ENCODE peak calls at places on chromosomes 4 and X, in five cellular contexts. One of them, this sample, is unnamed.

GRCh38 chr4:74125072-74125471 is 26.1 kb upstream of the CXCL2 start:
- DNase-seq in upper lobe of left lung: no peak
- DNase-seq in K562: no peak
- DNase-seq in Peyer's patch: no peak
- DNase-seq in fibroblast of lung: no peak
- DNase-seq in this sample: no peak

GRCh38 chr4:118883861-118884260 is 4.8 kb upstream of the SYNPO2 start:
- DNase-seq in upper lobe of left lung: no peak
- DNase-seq in K562: no peak
- DNase-seq in fibroblast of lung: no peak
- DNase-seq in Peyer's patch: no peak
- DNase-seq in this sample: no peak

GRCh38 chr4:47500776-47501175 is 15.7 kb downstream of the ATP10D start:
- DNase-seq in K562: no peak
- DNase-seq in fibroblast of lung: no peak
- DNase-seq in upper lobe of left lung: no peak
- DNase-seq in Peyer's patch: no peak
- DNase-seq in this sample: no peak

GRCh38 chrX:149871940-149872339 is 9.0 kb upstream of the MAGEA8 start:
- DNase-seq in Peyer's patch: no peak
- DNase-seq in upper lobe of left lung: no peak
- DNase-seq in K562: peak; percentile 71
- DNase-seq in fibroblast of lung: peak; percentile 10
- DNase-seq in this sample: no peak

GRCh38 chrX:107429090-107429489 is 20.4 kb upstream of the FRMPD3 start:
- DNase-seq in upper lobe of left lung: no peak
- DNase-seq in Peyer's patch: no peak
- DNase-seq in K562: peak; percentile 49
- DNase-seq in fibroblast of lung: no peak
- DNase-seq in this sample: no peak

GRCh38 chrX:19673334-19674040 is 158.2 kb upstream of the MAP3K15 start:
- DNase-seq in fibroblast of lung: peak; percentile 95
- DNase-seq in K562: no peak
- DNase-seq in upper lobe of left lung: no peak
- DNase-seq in Peyer's patch: peak; percentile 53
- DNase-seq in this sample: peak; percentile 81

GRCh38 chr4:80097395-80098177 is 24.6 kb upstream of the ANTXR2 start:
- DNase-seq in Peyer's patch: no peak
- DNase-seq in upper lobe of left lung: no peak
- DNase-seq in K562: peak; percentile 68
- DNase-seq in fibroblast of lung: peak; percentile 94
- DNase-seq in this sample: no peak

GRCh38 chr4:47490550-47490949 is 5.5 kb downstream of the ATP10D start:
- DNase-seq in fibroblast of lung: peak; percentile 58
- DNase-seq in K562: peak; percentile 17
- DNase-seq in Peyer's patch: no peak
- DNase-seq in upper lobe of left lung: no peak
- DNase-seq in this sample: no peak

GRCh38 chr4:53694666-53695065 is 103.4 kb upstream of the LNX1 start:
- DNase-seq in upper lobe of left lung: no peak
- DNase-seq in fibroblast of lung: no peak
- DNase-seq in Peyer's patch: no peak
- DNase-seq in K562: no peak
- DNase-seq in this sample: no peak

GRCh38 chrX:81238166-81238565 is 36.3 kb downstream of the SH3BGRL start:
- DNase-seq in fibroblast of lung: no peak
- DNase-seq in Peyer's patch: no peak
- DNase-seq in upper lobe of left lung: no peak
- DNase-seq in K562: no peak
- DNase-seq in this sample: no peak

GRCh38 chrX:130012683-130013082 is 30.2 kb downstream of the BCORL1 start:
- DNase-seq in K562: no peak
- DNase-seq in fibroblast of lung: no peak
- DNase-seq in Peyer's patch: no peak
- DNase-seq in upper lobe of left lung: no peak
- DNase-seq in this sample: no peak

GRCh38 chr4:112201915-112202505 is 29.6 kb upstream of the AP1AR start:
- DNase-seq in K562: no peak
- DNase-seq in Peyer's patch: no peak
- DNase-seq in fibroblast of lung: no peak
- DNase-seq in upper lobe of left lung: no peak
- DNase-seq in this sample: no peak

GRCh38 chrX:71867680-71868079 is 43.0 kb upstream of the NHSL2 start:
- DNase-seq in fibroblast of lung: no peak
- DNase-seq in upper lobe of left lung: no peak
- DNase-seq in Peyer's patch: no peak
- DNase-seq in K562: no peak
- DNase-seq in this sample: no peak

GRCh38 chr4:72055566-72055965 is 23.8 kb downstream of the NPFFR2 start:
- DNase-seq in Peyer's patch: no peak
- DNase-seq in fibroblast of lung: peak; percentile 58
- DNase-seq in upper lobe of left lung: no peak
- DNase-seq in K562: no peak
- DNase-seq in this sample: no peak

GRCh38 chr4:119678761-119679160 is 50.2 kb upstream of the PDE5A start:
- DNase-seq in fibroblast of lung: peak; percentile 51
- DNase-seq in K562: no peak
- DNase-seq in upper lobe of left lung: no peak
- DNase-seq in Peyer's patch: no peak
- DNase-seq in this sample: no peak

GRCh38 chr4:180717451-180717850 is 1525.8 kb upstream of the TENM3 start:
- DNase-seq in Peyer's patch: no peak
- DNase-seq in fibroblast of lung: no peak
- DNase-seq in upper lobe of left lung: no peak
- DNase-seq in K562: no peak
- DNase-seq in this sample: no peak

DNA sequence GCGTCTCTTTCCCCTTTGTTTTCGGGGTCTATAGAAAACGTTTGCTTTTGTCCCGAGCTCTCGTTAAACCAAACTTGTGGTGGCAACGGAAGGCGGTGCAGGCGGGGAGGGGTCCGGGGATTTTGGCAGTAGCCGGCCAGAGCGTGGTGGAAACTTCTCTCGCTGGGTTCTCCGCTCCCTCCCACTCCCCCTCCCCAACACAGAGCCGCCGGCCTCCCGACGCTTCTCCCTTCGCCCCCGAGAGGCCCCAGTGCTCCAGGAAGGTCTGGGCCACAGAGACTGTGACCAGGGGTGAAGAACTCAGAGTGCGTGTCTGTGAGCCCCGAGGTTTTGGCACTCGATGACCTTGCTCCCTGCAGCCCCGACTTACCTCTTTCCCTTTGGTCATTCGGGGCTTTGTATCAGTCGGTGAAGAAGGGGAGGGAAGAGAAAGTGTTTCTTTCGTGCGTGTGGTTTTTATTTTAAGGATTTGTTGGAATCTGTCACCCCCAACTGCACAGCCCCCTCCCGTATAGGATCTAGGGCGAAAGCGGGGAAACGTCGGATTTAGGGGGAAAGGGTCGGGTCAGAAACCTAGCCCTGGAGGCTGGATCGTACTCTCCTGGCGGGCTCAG is 9.0 kb upstream of the BCOR start:
- DNase-seq in upper lobe of left lung: no peak
- DNase-seq in K562: no peak
- DNase-seq in Peyer's patch: no peak
- DNase-seq in fibroblast of lung: no peak
- DNase-seq in this sample: no peak
- H3K27ac ChIP-seq in upper lobe of left lung: peak overlapping the region; percentile 91
- H3K27ac ChIP-seq in K562: peak overlapping the region; percentile 95
- H3K27ac ChIP-seq in Peyer's patch: peak overlapping the region; percentile 81
- H3K27ac ChIP-seq in fibroblast of lung: peak overlapping the region; percentile 38
- H3K27ac ChIP-seq in this sample: peak overlapping the region; percentile 96

DNA sequence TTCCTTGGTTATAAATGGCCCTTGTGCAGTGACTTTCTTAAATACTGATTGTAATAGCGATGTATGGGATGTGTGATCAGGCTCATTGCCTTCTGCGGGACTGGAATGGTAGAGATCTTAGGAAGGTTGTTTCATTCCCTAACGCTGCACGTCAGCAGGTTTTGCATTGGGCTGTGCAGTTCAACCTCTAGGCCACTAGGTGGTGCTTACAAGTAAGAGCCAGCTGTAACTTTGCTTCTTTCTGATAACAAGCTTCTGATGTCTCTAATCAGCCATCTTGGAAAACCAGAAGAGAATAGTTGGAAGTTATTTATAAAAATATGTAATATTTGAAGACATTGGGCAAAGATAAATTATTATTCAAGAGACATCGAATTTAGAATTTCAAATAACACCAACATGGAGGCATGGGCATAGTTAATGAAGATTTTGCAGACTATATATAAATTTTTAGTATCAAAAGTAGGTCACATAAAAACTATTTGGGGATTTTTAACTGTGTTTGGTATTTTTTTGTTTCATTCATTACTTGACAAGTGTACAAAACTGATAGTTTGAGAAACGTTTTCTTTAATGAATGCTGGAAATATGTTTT is 339.7 kb upstream of the PCDH7 start:
- DNase-seq in K562: peak; percentile 25
- DNase-seq in upper lobe of left lung: no peak
- DNase-seq in Peyer's patch: no peak
- DNase-seq in fibroblast of lung: peak; percentile 73
- DNase-seq in this sample: no peak
- TF ChIP-seq CTCF in K562: peak; percentile 59
- TF ChIP-seq CTCF in upper lobe of left lung: no peak
- TF ChIP-seq CTCF in Peyer's patch: no peak
- TF ChIP-seq CTCF in fibroblast of lung: peak; percentile 58
- TF ChIP-seq CTCF in this sample: peak; percentile 18

GRCh38 chrX:2829066-2829430 is 318 bp downstream of the GYG2 start:
- DNase-seq in fibroblast of lung: no peak
- DNase-seq in upper lobe of left lung: peak; percentile 73
- DNase-seq in K562: no peak
- DNase-seq in Peyer's patch: no peak
- DNase-seq in this sample: no peak
- H3K4me3 ChIP-seq in fibroblast of lung: peak overlapping the region; percentile 46
- H3K4me3 ChIP-seq in upper lobe of left lung: peak overlapping the region; percentile 39
- H3K4me3 ChIP-seq in K562: peak overlapping the region; percentile 34
- H3K4me3 ChIP-seq in Peyer's patch: peak overlapping the region; percentile 51
- H3K4me3 ChIP-seq in this sample: peak overlapping the region; percentile 70

DNA sequence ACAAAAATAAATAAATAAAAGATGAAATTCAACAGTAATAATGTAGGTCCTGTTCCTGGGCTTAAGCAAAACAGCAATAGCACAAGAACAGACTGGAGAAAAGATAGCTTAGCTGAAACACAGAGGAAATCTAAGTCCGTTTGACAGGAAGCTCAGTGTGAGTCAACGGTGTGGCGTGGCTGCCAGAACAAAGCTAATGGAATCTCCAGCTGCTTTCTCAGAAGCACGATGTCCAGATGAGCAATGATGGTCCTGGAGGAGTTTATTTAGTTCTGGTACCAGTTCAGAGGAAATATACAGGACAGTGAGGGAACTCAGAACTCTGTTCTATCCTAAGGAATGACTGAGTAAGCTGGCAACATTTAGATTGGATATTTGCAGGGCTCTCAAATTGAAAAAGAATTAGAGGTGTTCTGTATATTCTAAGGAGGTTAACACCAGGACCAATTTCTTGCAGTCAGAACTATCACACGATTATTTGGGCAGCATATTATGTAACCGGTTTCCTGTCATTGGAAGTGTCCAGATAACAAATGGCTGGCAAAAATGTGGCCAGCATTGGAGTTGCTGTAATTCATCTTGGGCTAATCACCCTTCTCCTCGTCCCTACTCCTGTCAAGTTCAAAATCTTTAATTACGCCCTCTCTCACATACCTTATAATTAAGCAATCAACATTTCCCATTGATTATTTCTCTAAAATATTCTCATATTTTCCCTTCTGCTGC is 12.7 kb downstream of the GAB3 start:
- DNase-seq in fibroblast of lung: peak; percentile 88
- DNase-seq in Peyer's patch: no peak
- DNase-seq in upper lobe of left lung: no peak
- DNase-seq in K562: peak; percentile 62
- DNase-seq in this sample: no peak
- H3K27ac ChIP-seq in fibroblast of lung: peak overlapping the region; percentile 47
- H3K27ac ChIP-seq in Peyer's patch: peak overlapping the region; percentile 43
- H3K27ac ChIP-seq in upper lobe of left lung: peak overlapping the region; percentile 86
- H3K27ac ChIP-seq in K562: peak overlapping the region; percentile 16
- H3K27ac ChIP-seq in this sample: peak overlapping the region; percentile 8

GRCh38 chr4:8688041-8688907 is 95.7 kb downstream of the CPZ start:
- DNase-seq in Peyer's patch: no peak
- DNase-seq in upper lobe of left lung: peak; percentile 88
- DNase-seq in K562: peak; percentile 51
- DNase-seq in fibroblast of lung: no peak
- DNase-seq in this sample: peak; percentile 45
- TF ChIP-seq CTCF in Peyer's patch: no peak
- TF ChIP-seq CTCF in upper lobe of left lung: peak; percentile 12
- TF ChIP-seq CTCF in K562: peak; percentile 79
- TF ChIP-seq CTCF in fibroblast of lung: no peak
- TF ChIP-seq CTCF in this sample: no peak

DNA sequence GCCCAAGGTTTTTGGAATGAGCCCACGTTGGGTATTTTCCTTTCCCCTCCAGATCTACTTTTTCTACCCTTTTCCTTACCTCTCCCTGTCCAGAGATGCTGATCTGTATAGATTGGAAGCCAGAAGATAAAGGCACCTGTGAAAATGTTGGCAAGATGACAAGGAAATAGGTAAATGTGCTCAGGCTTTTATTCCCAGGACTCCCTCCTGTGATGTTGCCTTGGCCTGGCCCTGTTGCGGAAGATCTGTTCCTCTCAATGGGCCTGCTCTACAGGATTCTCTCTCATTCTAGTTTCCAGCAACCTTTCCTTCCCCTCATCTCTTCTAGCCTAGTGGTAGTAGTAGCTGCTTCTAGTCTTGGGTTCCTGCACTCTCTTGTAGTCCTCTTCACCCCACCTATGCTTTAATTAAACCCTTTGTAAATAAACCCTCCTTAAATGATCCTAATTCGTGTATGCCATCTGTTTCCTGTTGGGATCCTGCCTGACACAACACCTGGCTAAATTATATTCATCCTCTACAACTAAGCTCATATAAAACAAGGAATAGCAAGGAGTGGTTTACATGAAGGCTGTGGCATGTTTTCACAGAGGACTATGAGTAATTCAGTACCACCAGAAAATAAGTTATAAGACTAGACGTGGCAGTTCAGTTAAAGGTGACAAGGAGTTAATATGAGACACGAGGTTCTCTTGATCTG is 95.7 kb upstream of the MAOA start:
- DNase-seq in K562: no peak
- DNase-seq in fibroblast of lung: no peak
- DNase-seq in upper lobe of left lung: no peak
- DNase-seq in Peyer's patch: peak; percentile 46
- DNase-seq in this sample: no peak
- H3K4me3 ChIP-seq in K562: no peak overlapping the region
- H3K4me3 ChIP-seq in fibroblast of lung: no peak overlapping the region
- H3K4me3 ChIP-seq in upper lobe of left lung: no peak overlapping the region
- H3K4me3 ChIP-seq in Peyer's patch: no peak overlapping the region
- H3K4me3 ChIP-seq in this sample: no peak overlapping the region

GRCh38 chr4:83150563-83151330 is 36.2 kb upstream of the PLAC8 start:
- DNase-seq in upper lobe of left lung: no peak
- DNase-seq in fibroblast of lung: peak; percentile 30
- DNase-seq in K562: no peak
- DNase-seq in Peyer's patch: no peak
- DNase-seq in this sample: no peak
- H3K27ac ChIP-seq in upper lobe of left lung: no peak overlapping the region
- H3K27ac ChIP-seq in fibroblast of lung: no peak overlapping the region
- H3K27ac ChIP-seq in K562: no peak overlapping the region
- H3K27ac ChIP-seq in Peyer's patch: no peak overlapping the region
- H3K27ac ChIP-seq in this sample: no peak overlapping the region

This sample was measured in coronary artery.